ENCODE peak calls at places on chromosome 10, in four cellular contexts. F is K562, G is HL-60, X is GM12878. O is an unnamed sample.

GRCh38 chr10:78657622-78658165 is 411.1 kb upstream of the ZMIZ1 start:
- DNase-seq in F (peak), G (peak), X (no peak), O (peak)

GRCh38 chr10:97861351-97861750 is 11.7 kb downstream of the GOLGA7B start:
- DNase-seq in F (no peak), G (no peak), X (no peak), O (no peak)

GRCh38 chr10:63217120-63217605 is 84.0 kb downstream of the NRBF2 start:
- DNase-seq in F (no peak), G (peak), X (no peak), O (no peak)

GRCh38 chr10:73850863-73851461 is 23.4 kb downstream of the CAMK2G start:
- DNase-seq in F (no peak), G (peak), X (no peak), O (no peak)

GRCh38 chr10:50431118-50431517 is 179.8 kb upstream of the ASAH2 start:
- DNase-seq in F (no peak), G (no peak), X (no peak), O (no peak)

GRCh38 chr10:93995598-93996271 is 2.0 kb downstream of the PLCE1 start:
- DNase-seq in F (no peak), G (no peak), X (no peak), O (no peak)

GRCh38 chr10:91137011-91137643 is 83.3 kb upstream of the PCGF5 start:
- DNase-seq in F (no peak), G (no peak), X (no peak), O (no peak)

GRCh38 chr10:104127411-104127810 is 5.4 kb downstream of the SFR1 start:
- DNase-seq in F (no peak), G (peak), X (no peak), O (no peak)

GRCh38 chr10:35705671-35706070 is 63.6 kb upstream of the FZD8 start:
- DNase-seq in F (no peak), G (no peak), X (no peak), O (no peak)

GRCh38 chr10:87504667-87505365 is at the start of gene MINPP1:
- DNase-seq in F (peak), G (peak), X (no peak), O (peak)

GRCh38 chr10:63976538-63976937 is 455.3 kb downstream of the REEP3 start:
- DNase-seq in F (peak), G (peak), X (no peak), O (peak)

GRCh38 chr10:100745882-100746412 is 565 bp downstream of the PAX2 start:
- DNase-seq in F (peak), G (no peak), X (no peak), O (no peak)

GRCh38 chr10:3578159-3578558 is 206.8 kb downstream of the KLF6 start:
- DNase-seq in F (no peak), G (no peak), X (no peak), O (no peak)

GRCh38 chr10:132868995-132869394 is 73.4 kb downstream of the CFAP46 start:
- DNase-seq in F (no peak), G (no peak), X (no peak), O (no peak)

GRCh38 chr10:70711911-70712310 is 39.6 kb downstream of the ADAMTS14 start:
- DNase-seq in F (no peak), G (no peak), X (no peak), O (no peak)

GRCh38 chr10:110751845-110752244 is 107.7 kb downstream of the RBM20 start:
- DNase-seq in F (no peak), G (no peak), X (peak), O (no peak)

GRCh38 chr10:31961675-31962074 is 33.0 kb upstream of the ARHGAP12 start:
- DNase-seq in F (no peak), G (peak), X (no peak), O (no peak)

GRCh38 chr10:103038570-103038969 is 120.5 kb downstream of the CNNM2 start:
- DNase-seq in F (no peak), G (no peak), X (no peak), O (no peak)

GRCh38 chr10:52746169-52746568 is 26.4 kb downstream of the MBL2 start:
- DNase-seq in F (no peak), G (no peak), X (no peak), O (no peak)

GRCh38 chr10:16967866-16968721 is 150.9 kb upstream of the RSU1 start:
- DNase-seq in F (no peak), G (no peak), X (no peak), O (no peak)

GRCh38 chr10:49382226-49382625 is 13.7 kb downstream of the DRGX start:
- DNase-seq in F (no peak), G (no peak), X (no peak), O (no peak)

GRCh38 chr10:119370046-119370770 is 162.8 kb downstream of the GRK5 start:
- DNase-seq in F (no peak), G (no peak), X (no peak), O (no peak)

GRCh38 chr10:132698211-132698751 is 87.7 kb downstream of the NKX6-2 start:
- DNase-seq in F (no peak), G (no peak), X (no peak), O (no peak)

GRCh38 chr10:116049158-116049557 is 223.8 kb downstream of the GFRA1 start:
- DNase-seq in F (no peak), G (no peak), X (no peak), O (no peak)

GRCh38 chr10:116049644-116050043 is 223.4 kb downstream of the GFRA1 start:
- DNase-seq in F (no peak), G (no peak), X (no peak), O (no peak)

GRCh38 chr10:116044722-116045374 is 228.2 kb downstream of the GFRA1 start:
- DNase-seq in F (no peak), G (no peak), X (no peak), O (no peak)

GRCh38 chr10:116043304-116043703 is 229.7 kb downstream of the GFRA1 start:
- DNase-seq in F (no peak), G (no peak), X (no peak), O (no peak)

GRCh38 chr10:116045957-116046356 is 227.0 kb downstream of the GFRA1 start:
- DNase-seq in F (no peak), G (no peak), X (no peak), O (no peak)
- TF ChIP-seq SPI1 in F (no peak), G (no peak), X (no peak), O (no peak)

DNA sequence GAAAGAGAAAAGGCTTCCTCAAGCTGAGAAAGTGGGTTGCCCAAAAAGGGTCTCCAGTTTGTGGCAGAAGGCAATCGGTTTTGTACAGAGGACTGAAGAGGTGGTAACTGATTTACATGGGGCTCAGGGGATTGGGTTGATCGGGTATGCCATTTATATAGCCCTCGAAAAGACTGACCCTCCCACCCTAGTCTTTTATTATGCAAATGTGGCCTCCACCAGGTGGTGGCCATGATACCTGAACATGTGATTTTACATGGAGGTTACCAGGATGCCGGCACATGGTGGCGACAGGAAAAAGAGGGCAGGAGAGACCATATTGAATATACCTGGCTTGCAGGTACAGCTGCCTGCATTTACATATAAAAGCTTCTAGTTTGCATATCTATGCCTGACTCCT is 36.7 kb downstream of the ATE1 start:
- DNase-seq in F (no peak), G (no peak), X (no peak), O (no peak)
- TF ChIP-seq POLR2AphosphoS5 in F (no peak), G (no peak), X (no peak), O (no peak)

GRCh38 chr10:8173866-8174243 is 119.4 kb downstream of the GATA3 start:
- DNase-seq in F (peak), G (no peak), X (no peak), O (no peak)
- TF ChIP-seq SPI1 in F (no peak), G (no peak), X (no peak), O (no peak)

DNA sequence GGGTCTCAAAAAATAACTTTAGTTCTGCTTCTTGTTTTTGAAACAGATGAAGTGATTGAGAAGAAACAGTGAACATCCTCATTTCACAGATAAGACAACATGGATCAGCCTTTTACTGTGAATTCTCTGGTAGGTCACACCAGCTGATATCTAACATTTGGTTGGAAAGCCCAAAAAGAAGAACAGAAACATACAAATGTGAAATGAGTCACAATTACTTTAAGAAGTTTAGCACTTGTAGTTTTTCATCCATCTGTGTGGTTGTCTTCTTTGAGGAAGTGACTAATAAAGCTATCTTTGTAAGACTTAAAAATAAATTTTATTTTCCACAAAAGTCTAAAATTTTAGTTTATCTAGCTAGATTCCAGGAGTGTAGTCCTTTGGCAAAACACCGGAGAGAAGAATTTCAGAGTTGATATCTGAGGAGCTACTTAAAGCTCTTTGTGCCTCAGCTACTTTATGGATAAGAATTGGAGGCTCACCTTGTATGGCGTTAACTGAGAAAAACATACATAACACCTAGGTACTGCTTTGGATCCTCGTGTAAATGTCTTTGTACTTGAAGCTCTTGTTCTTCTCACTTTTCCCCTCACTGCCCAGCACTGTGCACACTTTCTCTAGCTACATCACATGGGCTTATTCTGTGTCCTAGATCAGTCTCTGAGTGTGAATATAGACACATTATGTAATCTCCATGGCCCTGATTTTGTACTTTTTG is 21.7 kb downstream of the STAMBPL1 start:
- DNase-seq in F (no peak), G (no peak), X (peak), O (no peak)
- TF ChIP-seq POLR2AphosphoS5 in F (no peak), G (no peak), X (no peak), O (no peak)

DNA sequence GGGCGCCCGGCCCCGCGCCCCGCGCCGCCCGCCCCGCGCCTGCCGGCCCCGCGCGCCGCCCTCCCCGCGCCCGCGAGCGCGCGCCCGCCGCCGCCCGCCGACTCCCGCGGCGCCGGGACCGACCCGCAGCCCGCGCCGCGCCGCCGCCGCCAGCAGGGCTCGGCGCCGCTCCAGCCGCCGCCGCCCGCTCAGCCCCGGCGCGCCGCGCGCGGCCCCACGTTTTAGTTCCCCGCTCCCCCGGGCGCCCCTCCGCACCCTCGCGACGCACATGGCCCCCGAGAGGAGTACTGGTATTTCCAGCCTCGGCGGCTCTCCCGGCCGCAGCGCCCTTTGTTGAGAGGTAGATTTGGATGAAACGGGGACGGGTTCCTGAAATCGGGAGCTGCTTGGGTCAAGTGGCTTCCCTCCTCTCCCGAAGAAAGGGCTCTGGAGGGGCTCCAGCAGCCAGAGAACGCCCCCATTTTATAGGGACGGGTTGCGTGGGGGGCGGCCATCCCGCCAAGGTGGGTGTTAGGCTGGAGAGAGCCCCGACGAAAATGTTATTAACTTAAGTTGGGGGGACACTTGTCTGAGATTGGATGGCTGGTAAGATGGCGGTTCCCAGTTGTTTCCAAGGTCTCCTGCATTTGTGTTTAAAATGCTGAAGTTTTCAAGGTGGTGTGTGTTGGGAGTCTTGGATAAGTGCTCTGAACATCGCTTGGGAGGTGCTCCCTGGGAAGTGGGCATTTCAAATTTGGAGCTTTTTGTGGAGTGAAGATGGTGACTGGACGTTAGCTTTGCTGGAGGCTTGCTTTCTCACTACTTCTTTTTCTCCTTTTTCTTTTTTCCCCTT is 1.1 kb downstream of the BMI1 start:
- DNase-seq in F (peak), G (no peak), X (no peak), O (no peak)
- TF ChIP-seq SPI1 in F (no peak), G (no peak), X (no peak), O (no peak)

O was measured in GM12891.